ENCODE peak calls at places on chromosomes 2 and 18, in seven cellular contexts. One of them, this sample, is unnamed.

GRCh38 chr2:86052265-86052664 is 53.4 kb downstream of the POLR1A start:
- DNase-seq in stomach: no peak
- DNase-seq in uterus: no peak
- DNase-seq in right atrium auricular region: no peak
- DNase-seq in tibial nerve: no peak
- DNase-seq in foreskin fibroblast: no peak
- DNase-seq in SJCRH30: no peak
- DNase-seq in this sample: no peak

GRCh38 chr18:7459851-7460774 is 107.0 kb upstream of the PTPRM start:
- DNase-seq in stomach: no peak
- DNase-seq in uterus: peak; percentile 21
- DNase-seq in right atrium auricular region: no peak
- DNase-seq in tibial nerve: no peak
- DNase-seq in foreskin fibroblast: no peak
- DNase-seq in SJCRH30: no peak
- DNase-seq in this sample: no peak

GRCh38 chr2:205975082-205975949 is 110.7 kb downstream of the INO80D start:
- DNase-seq in stomach: peak; percentile 44
- DNase-seq in uterus: no peak
- DNase-seq in right atrium auricular region: no peak
- DNase-seq in tibial nerve: no peak
- DNase-seq in foreskin fibroblast: no peak
- DNase-seq in SJCRH30: no peak
- DNase-seq in this sample: peak; percentile 99

GRCh38 chr2:170578596-170578995 is 136.5 kb upstream of the SP5 start:
- DNase-seq in stomach: no peak
- DNase-seq in uterus: no peak
- DNase-seq in right atrium auricular region: no peak
- DNase-seq in tibial nerve: no peak
- DNase-seq in foreskin fibroblast: no peak
- DNase-seq in SJCRH30: no peak
- DNase-seq in this sample: no peak

GRCh38 chr2:101173707-101174295 is 22.6 kb upstream of the TBC1D8 start:
- DNase-seq in stomach: no peak
- DNase-seq in uterus: no peak
- DNase-seq in right atrium auricular region: no peak
- DNase-seq in tibial nerve: no peak
- DNase-seq in foreskin fibroblast: no peak
- DNase-seq in SJCRH30: no peak
- DNase-seq in this sample: peak; percentile 20

GRCh38 chr2:37764739-37765138 is 93.3 kb upstream of the CDC42EP3 start:
- DNase-seq in stomach: no peak
- DNase-seq in uterus: no peak
- DNase-seq in right atrium auricular region: no peak
- DNase-seq in tibial nerve: no peak
- DNase-seq in foreskin fibroblast: no peak
- DNase-seq in SJCRH30: no peak
- DNase-seq in this sample: no peak

GRCh38 chr2:229416116-229416694 is 145.1 kb upstream of the PID1 start:
- DNase-seq in stomach: peak; percentile 38
- DNase-seq in uterus: peak; percentile 69
- DNase-seq in right atrium auricular region: peak; percentile 94
- DNase-seq in tibial nerve: peak; percentile 81
- DNase-seq in foreskin fibroblast: peak; percentile 92
- DNase-seq in SJCRH30: no peak
- DNase-seq in this sample: no peak

GRCh38 chr18:70004698-70005097 is 57.0 kb upstream of the CD226 start:
- DNase-seq in stomach: no peak
- DNase-seq in uterus: no peak
- DNase-seq in right atrium auricular region: no peak
- DNase-seq in tibial nerve: no peak
- DNase-seq in foreskin fibroblast: no peak
- DNase-seq in SJCRH30: no peak
- DNase-seq in this sample: no peak

GRCh38 chr2:205683179-205683978 is 1.1 kb downstream of the NRP2 start:
- DNase-seq in stomach: no peak
- DNase-seq in uterus: no peak
- DNase-seq in right atrium auricular region: no peak
- DNase-seq in tibial nerve: no peak
- DNase-seq in foreskin fibroblast: no peak
- DNase-seq in SJCRH30: no peak
- DNase-seq in this sample: no peak

GRCh38 chr18:48724939-48725338 is 186.1 kb downstream of the CTIF start:
- DNase-seq in stomach: no peak
- DNase-seq in uterus: no peak
- DNase-seq in right atrium auricular region: no peak
- DNase-seq in tibial nerve: no peak
- DNase-seq in foreskin fibroblast: no peak
- DNase-seq in SJCRH30: no peak
- DNase-seq in this sample: no peak

GRCh38 chr2:9757430-9758287 is 85.6 kb upstream of the TAF1B start:
- DNase-seq in stomach: no peak
- DNase-seq in uterus: no peak
- DNase-seq in right atrium auricular region: no peak
- DNase-seq in tibial nerve: no peak
- DNase-seq in foreskin fibroblast: no peak
- DNase-seq in SJCRH30: peak; percentile 65
- DNase-seq in this sample: no peak
- H3K4me3 ChIP-seq in stomach: peak overlapping the region; percentile 34
- H3K4me3 ChIP-seq in uterus: no peak overlapping the region
- H3K4me3 ChIP-seq in right atrium auricular region: peak overlapping the region; percentile 34
- H3K4me3 ChIP-seq in tibial nerve: peak overlapping the region; percentile 21
- H3K4me3 ChIP-seq in foreskin fibroblast: peak overlapping the region; percentile 28
- H3K4me3 ChIP-seq in SJCRH30: peak overlapping the region; percentile 37
- H3K4me3 ChIP-seq in this sample: no peak overlapping the region

GRCh38 chr2:132009874-132010521 is 151.8 kb downstream of the ANKRD30BL start:
- DNase-seq in stomach: no peak
- DNase-seq in uterus: no peak
- DNase-seq in right atrium auricular region: no peak
- DNase-seq in tibial nerve: no peak
- DNase-seq in foreskin fibroblast: no peak
- DNase-seq in SJCRH30: no peak
- DNase-seq in this sample: no peak
- H3K4me3 ChIP-seq in stomach: peak overlapping the region; percentile 39
- H3K4me3 ChIP-seq in uterus: no peak overlapping the region
- H3K4me3 ChIP-seq in right atrium auricular region: peak overlapping the region; percentile 45
- H3K4me3 ChIP-seq in tibial nerve: peak overlapping the region; percentile 15
- H3K4me3 ChIP-seq in foreskin fibroblast: peak overlapping the region; percentile 17
- H3K4me3 ChIP-seq in SJCRH30: no peak overlapping the region
- H3K4me3 ChIP-seq in this sample: peak overlapping the region; percentile 14

GRCh38 chr2:235493775-235494715 is at the start of gene AGAP1:
- DNase-seq in stomach: peak; percentile 93
- DNase-seq in uterus: peak; percentile 87
- DNase-seq in right atrium auricular region: peak; percentile 88
- DNase-seq in tibial nerve: peak; percentile 81
- DNase-seq in foreskin fibroblast: peak; percentile 91
- DNase-seq in SJCRH30: peak; percentile 89
- DNase-seq in this sample: peak; percentile 88

GRCh38 chr2:235495373-235496238 is 1.8 kb downstream of the AGAP1 start:
- DNase-seq in stomach: no peak
- DNase-seq in uterus: no peak
- DNase-seq in right atrium auricular region: no peak
- DNase-seq in tibial nerve: no peak
- DNase-seq in foreskin fibroblast: no peak
- DNase-seq in SJCRH30: no peak
- DNase-seq in this sample: peak; percentile 41

GRCh38 chr2:235493402-235493774 is 455 bp upstream of the AGAP1 start:
- DNase-seq in stomach: no peak
- DNase-seq in uterus: no peak
- DNase-seq in right atrium auricular region: peak; percentile 72
- DNase-seq in tibial nerve: peak; percentile 31
- DNase-seq in foreskin fibroblast: peak; percentile 40
- DNase-seq in SJCRH30: no peak
- DNase-seq in this sample: no peak

GRCh38 chr2:235494716-235495372 is 1.0 kb downstream of the AGAP1 start:
- DNase-seq in stomach: peak; percentile 56
- DNase-seq in uterus: peak; percentile 31
- DNase-seq in right atrium auricular region: no peak
- DNase-seq in tibial nerve: peak; percentile 30
- DNase-seq in foreskin fibroblast: peak; percentile 53
- DNase-seq in SJCRH30: peak; percentile 43
- DNase-seq in this sample: peak; percentile 41

GRCh38 chr2:235492850-235493344 is 946 bp upstream of the AGAP1 start:
- DNase-seq in stomach: no peak
- DNase-seq in uterus: peak; percentile 17
- DNase-seq in right atrium auricular region: no peak
- DNase-seq in tibial nerve: no peak
- DNase-seq in foreskin fibroblast: no peak
- DNase-seq in SJCRH30: peak; percentile 29
- DNase-seq in this sample: no peak
- H3K4me3 ChIP-seq in stomach: peak overlapping the region; percentile 70
- H3K4me3 ChIP-seq in uterus: peak overlapping the region; percentile 13
- H3K4me3 ChIP-seq in right atrium auricular region: peak overlapping the region; percentile 65
- H3K4me3 ChIP-seq in tibial nerve: peak overlapping the region; percentile 35
- H3K4me3 ChIP-seq in foreskin fibroblast: peak overlapping the region; percentile 43
- H3K4me3 ChIP-seq in SJCRH30: peak overlapping the region; percentile 66
- H3K4me3 ChIP-seq in this sample: no peak overlapping the region

GRCh38 chr2:213152065-213152794 is 818 bp upstream of the IKZF2 start:
- DNase-seq in stomach: peak; percentile 68
- DNase-seq in uterus: peak; percentile 67
- DNase-seq in right atrium auricular region: peak; percentile 77
- DNase-seq in tibial nerve: peak; percentile 52
- DNase-seq in foreskin fibroblast: peak; percentile 65
- DNase-seq in SJCRH30: peak; percentile 58
- DNase-seq in this sample: peak; percentile 47

GRCh38 chr2:213151437-213152064 is at the start of gene IKZF2:
- DNase-seq in stomach: peak; percentile 88
- DNase-seq in uterus: peak; percentile 82
- DNase-seq in right atrium auricular region: peak; percentile 82
- DNase-seq in tibial nerve: peak; percentile 68
- DNase-seq in foreskin fibroblast: peak; percentile 93
- DNase-seq in SJCRH30: peak; percentile 74
- DNase-seq in this sample: peak; percentile 85

GRCh38 chr2:213149949-213150314 is 1.5 kb downstream of the IKZF2 start:
- DNase-seq in stomach: no peak
- DNase-seq in uterus: no peak
- DNase-seq in right atrium auricular region: no peak
- DNase-seq in tibial nerve: no peak
- DNase-seq in foreskin fibroblast: no peak
- DNase-seq in SJCRH30: no peak
- DNase-seq in this sample: no peak

GRCh38 chr2:213150315-213150951 is 979 bp downstream of the IKZF2 start:
- DNase-seq in stomach: no peak
- DNase-seq in uterus: no peak
- DNase-seq in right atrium auricular region: no peak
- DNase-seq in tibial nerve: peak; percentile 36
- DNase-seq in foreskin fibroblast: no peak
- DNase-seq in SJCRH30: peak; percentile 3
- DNase-seq in this sample: peak; percentile 5

DNA sequence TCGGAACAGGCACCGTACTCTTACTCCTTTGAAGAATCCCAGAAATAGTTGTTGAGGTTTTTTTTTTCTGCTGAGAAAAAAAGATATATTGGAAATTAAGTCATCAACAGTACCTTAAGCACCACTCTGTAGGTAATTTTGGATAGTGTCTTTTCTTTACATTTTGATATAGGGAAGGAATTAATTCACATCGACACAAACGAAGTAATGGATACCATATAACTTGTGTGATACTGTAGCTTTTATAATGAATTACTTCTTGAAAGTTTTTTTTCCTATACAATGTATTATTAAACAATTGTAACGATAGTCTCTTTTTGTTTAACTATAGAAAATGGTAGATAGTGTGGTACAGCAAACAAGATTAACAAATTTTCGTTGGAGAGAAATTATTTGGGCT is 1.5 kb upstream of the IKZF2 start:
- DNase-seq in stomach: no peak
- DNase-seq in uterus: no peak
- DNase-seq in right atrium auricular region: no peak
- DNase-seq in tibial nerve: no peak
- DNase-seq in foreskin fibroblast: no peak
- DNase-seq in SJCRH30: no peak
- DNase-seq in this sample: no peak
- H3K4me3 ChIP-seq in stomach: peak overlapping the region; percentile 90
- H3K4me3 ChIP-seq in uterus: peak overlapping the region; percentile 86
- H3K4me3 ChIP-seq in right atrium auricular region: peak overlapping the region; percentile 84
- H3K4me3 ChIP-seq in tibial nerve: peak overlapping the region; percentile 95
- H3K4me3 ChIP-seq in foreskin fibroblast: peak overlapping the region; percentile 57
- H3K4me3 ChIP-seq in SJCRH30: no peak overlapping the region
- H3K4me3 ChIP-seq in this sample: no peak overlapping the region

GRCh38 chr18:75464356-75464755 is 36.9 kb upstream of the SMIM21 start:
- DNase-seq in stomach: no peak
- DNase-seq in uterus: no peak
- DNase-seq in right atrium auricular region: no peak
- DNase-seq in tibial nerve: no peak
- DNase-seq in foreskin fibroblast: no peak
- DNase-seq in SJCRH30: no peak
- DNase-seq in this sample: no peak

GRCh38 chr18:75467396-75467795 is 39.9 kb upstream of the SMIM21 start:
- DNase-seq in stomach: no peak
- DNase-seq in uterus: no peak
- DNase-seq in right atrium auricular region: no peak
- DNase-seq in tibial nerve: no peak
- DNase-seq in foreskin fibroblast: no peak
- DNase-seq in SJCRH30: no peak
- DNase-seq in this sample: no peak

DNA sequence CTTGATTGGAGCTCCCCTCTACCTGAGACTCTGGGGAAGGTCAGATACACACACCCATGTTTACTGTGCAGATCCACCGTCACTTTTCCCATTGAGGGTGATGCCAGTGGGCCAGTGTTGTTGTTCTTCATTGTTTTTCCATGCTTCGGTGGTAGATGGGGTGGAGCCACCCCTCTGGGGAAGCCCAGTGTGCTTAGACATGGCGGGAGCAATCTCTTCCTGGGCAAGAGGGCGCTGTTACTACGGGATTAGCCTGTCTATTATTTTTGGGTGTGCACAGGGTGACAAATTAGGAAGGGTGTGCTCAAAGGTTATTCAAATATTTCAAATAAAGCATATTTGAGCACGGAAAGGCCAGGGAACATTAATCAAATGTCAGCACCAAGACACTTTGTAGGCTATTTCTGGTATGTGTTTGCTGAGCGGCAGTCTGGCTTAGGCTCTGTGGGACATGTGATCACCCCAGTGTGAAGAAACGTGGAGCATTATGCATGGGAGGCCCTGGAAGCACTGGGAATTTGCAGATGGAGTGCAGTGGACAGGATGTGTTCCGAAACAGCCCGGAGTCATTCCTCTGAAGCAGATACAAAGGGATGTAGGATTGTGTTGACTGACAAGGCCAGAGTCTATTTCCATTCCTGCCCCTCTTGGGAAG is 34.8 kb upstream of the SMIM21 start:
- DNase-seq in stomach: no peak
- DNase-seq in uterus: no peak
- DNase-seq in right atrium auricular region: no peak
- DNase-seq in tibial nerve: no peak
- DNase-seq in foreskin fibroblast: no peak
- DNase-seq in SJCRH30: no peak
- DNase-seq in this sample: no peak
- H3K4me3 ChIP-seq in stomach: no peak overlapping the region
- H3K4me3 ChIP-seq in uterus: no peak overlapping the region
- H3K4me3 ChIP-seq in right atrium auricular region: no peak overlapping the region
- H3K4me3 ChIP-seq in tibial nerve: no peak overlapping the region
- H3K4me3 ChIP-seq in foreskin fibroblast: no peak overlapping the region
- H3K4me3 ChIP-seq in SJCRH30: no peak overlapping the region
- H3K4me3 ChIP-seq in this sample: no peak overlapping the region

GRCh38 chr2:238493411-238493810 is 66.7 kb downstream of the ASB1 start:
- DNase-seq in stomach: no peak
- DNase-seq in uterus: no peak
- DNase-seq in right atrium auricular region: no peak
- DNase-seq in tibial nerve: no peak
- DNase-seq in foreskin fibroblast: no peak
- DNase-seq in SJCRH30: no peak
- DNase-seq in this sample: no peak
- H3K4me3 ChIP-seq in stomach: no peak overlapping the region
- H3K4me3 ChIP-seq in uterus: no peak overlapping the region
- H3K4me3 ChIP-seq in right atrium auricular region: no peak overlapping the region
- H3K4me3 ChIP-seq in tibial nerve: no peak overlapping the region
- H3K4me3 ChIP-seq in foreskin fibroblast: no peak overlapping the region
- H3K4me3 ChIP-seq in SJCRH30: no peak overlapping the region
- H3K4me3 ChIP-seq in this sample: no peak overlapping the region